ENCODE peak calls at places on chromosomes 2 and 18, in five cellular contexts. One of them, this sample, is unnamed.

GRCh38 chr2:210034087-210034683 is 31.7 kb downstream of the RPE start:
- DNase-seq in stomach: no peak
- DNase-seq in ovary: no peak
- DNase-seq in SK-N-SH: no peak
- DNase-seq in colonic mucosa: no peak
- DNase-seq in this sample: no peak

GRCh38 chr2:112646791-112647720 is 1.3 kb downstream of the SLC20A1 start:
- DNase-seq in stomach: no peak
- DNase-seq in ovary: no peak
- DNase-seq in SK-N-SH: peak; percentile 37
- DNase-seq in colonic mucosa: no peak
- DNase-seq in this sample: no peak

GRCh38 chr2:74602553-74603281 is 45.4 kb downstream of the M1AP start:
- DNase-seq in stomach: no peak
- DNase-seq in ovary: no peak
- DNase-seq in SK-N-SH: no peak
- DNase-seq in colonic mucosa: no peak
- DNase-seq in this sample: no peak

GRCh38 chr18:49565656-49566055 is 3.8 kb downstream of the LIPG start:
- DNase-seq in stomach: peak; percentile 82
- DNase-seq in ovary: no peak
- DNase-seq in SK-N-SH: peak; percentile 65
- DNase-seq in colonic mucosa: no peak
- DNase-seq in this sample: no peak

GRCh38 chr2:128911276-128911675 is 592.6 kb upstream of the HS6ST1 start:
- DNase-seq in stomach: no peak
- DNase-seq in ovary: no peak
- DNase-seq in SK-N-SH: no peak
- DNase-seq in colonic mucosa: no peak
- DNase-seq in this sample: no peak

GRCh38 chr2:215612770-215613169 is 176.9 kb upstream of the FN1 start:
- DNase-seq in stomach: no peak
- DNase-seq in ovary: no peak
- DNase-seq in SK-N-SH: no peak
- DNase-seq in colonic mucosa: no peak
- DNase-seq in this sample: no peak

GRCh38 chr2:25307949-25308557 is 33.7 kb downstream of the DNMT3A start:
- DNase-seq in stomach: no peak
- DNase-seq in ovary: no peak
- DNase-seq in SK-N-SH: no peak
- DNase-seq in colonic mucosa: no peak
- DNase-seq in this sample: no peak

GRCh38 chr2:20652141-20652540 is 1.2 kb upstream of the HS1BP3 start:
- DNase-seq in stomach: no peak
- DNase-seq in ovary: no peak
- DNase-seq in SK-N-SH: no peak
- DNase-seq in colonic mucosa: no peak
- DNase-seq in this sample: peak; percentile 30

GRCh38 chr2:184814428-184814827 is 216.1 kb downstream of the ZNF804A start:
- DNase-seq in stomach: no peak
- DNase-seq in ovary: no peak
- DNase-seq in SK-N-SH: no peak
- DNase-seq in colonic mucosa: no peak
- DNase-seq in this sample: no peak

GRCh38 chr2:57862153-57862552 is 184.5 kb upstream of the VRK2 start:
- DNase-seq in stomach: no peak
- DNase-seq in ovary: no peak
- DNase-seq in SK-N-SH: no peak
- DNase-seq in colonic mucosa: no peak
- DNase-seq in this sample: no peak

GRCh38 chr18:63319383-63320040 is at the start of gene BCL2:
- DNase-seq in stomach: no peak
- DNase-seq in ovary: no peak
- DNase-seq in SK-N-SH: no peak
- DNase-seq in colonic mucosa: peak; percentile 50
- DNase-seq in this sample: peak; percentile 52

GRCh38 chr2:72271766-72272615 is 124.3 kb upstream of the CYP26B1 start:
- DNase-seq in stomach: no peak
- DNase-seq in ovary: peak; percentile 67
- DNase-seq in SK-N-SH: no peak
- DNase-seq in colonic mucosa: peak; percentile 56
- DNase-seq in this sample: no peak

GRCh38 chr2:55916473-55917049 is 7.0 kb downstream of the EFEMP1 start:
- DNase-seq in stomach: no peak
- DNase-seq in ovary: no peak
- DNase-seq in SK-N-SH: no peak
- DNase-seq in colonic mucosa: no peak
- DNase-seq in this sample: no peak

GRCh38 chr2:67572721-67573485 is 175.8 kb downstream of the ETAA1 start:
- DNase-seq in stomach: peak; percentile 26
- DNase-seq in ovary: no peak
- DNase-seq in SK-N-SH: no peak
- DNase-seq in colonic mucosa: peak; percentile 55
- DNase-seq in this sample: no peak

GRCh38 chr2:46157966-46158310 is 139.3 kb upstream of the EPAS1 start:
- DNase-seq in stomach: no peak
- DNase-seq in ovary: no peak
- DNase-seq in SK-N-SH: peak; percentile 71
- DNase-seq in colonic mucosa: no peak
- DNase-seq in this sample: no peak

GRCh38 chr2:69012310-69013122 is 463 bp upstream of the ANTXR1 start:
- DNase-seq in stomach: peak; percentile 54
- DNase-seq in ovary: peak; percentile 89
- DNase-seq in SK-N-SH: peak; percentile 19
- DNase-seq in colonic mucosa: peak; percentile 72
- DNase-seq in this sample: peak; percentile 74

DNA sequence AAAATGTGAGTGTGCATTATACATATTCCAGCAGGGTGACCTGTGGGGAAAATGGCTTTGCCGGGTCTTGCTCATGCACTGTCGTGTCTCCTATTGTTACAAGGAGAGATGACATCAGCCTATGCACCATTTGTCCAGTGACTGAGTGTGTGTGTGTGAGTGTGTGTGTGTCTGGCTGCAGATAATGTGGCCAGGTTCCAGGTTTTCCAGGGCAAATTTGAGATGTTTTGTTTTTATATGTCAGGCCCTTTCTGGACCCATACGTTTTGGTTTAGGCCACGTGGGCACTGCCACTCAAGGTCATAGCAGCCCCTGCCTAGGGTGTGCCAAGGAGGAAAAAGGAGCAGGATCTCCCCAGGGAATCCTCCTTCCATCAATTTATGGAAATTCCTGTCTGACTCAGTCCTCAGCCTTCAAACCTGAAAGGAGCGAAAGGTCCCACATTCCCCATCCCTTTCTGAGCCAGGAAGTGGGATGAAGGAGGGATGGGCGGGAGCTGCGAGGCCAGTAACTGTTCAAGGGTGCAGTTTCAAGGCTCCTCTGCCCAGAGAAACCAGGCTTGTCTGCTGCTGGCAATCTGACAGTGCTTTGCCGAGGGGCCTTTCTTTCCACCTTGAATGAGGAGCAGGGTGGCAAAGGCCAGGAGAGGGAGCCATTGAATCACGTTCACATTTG is 93.0 kb upstream of the SMAD2 start:
- DNase-seq in stomach: peak; percentile 53
- DNase-seq in ovary: peak; percentile 71
- DNase-seq in SK-N-SH: peak; percentile 89
- DNase-seq in colonic mucosa: peak; percentile 62
- DNase-seq in this sample: peak; percentile 36
- TF ChIP-seq CTCF in stomach: peak; percentile 41
- TF ChIP-seq CTCF in ovary: peak; percentile 23
- TF ChIP-seq CTCF in SK-N-SH: peak; percentile 64
- TF ChIP-seq CTCF in colonic mucosa: peak; percentile 26
- TF ChIP-seq CTCF in this sample: peak; percentile 34

GRCh38 chr2:236565225-236565624 is 4.4 kb upstream of the ACKR3 start:
- DNase-seq in stomach: no peak
- DNase-seq in ovary: no peak
- DNase-seq in SK-N-SH: no peak
- DNase-seq in colonic mucosa: no peak
- DNase-seq in this sample: no peak
- H3K4me1 ChIP-seq in stomach: peaks cover 33% of the 10 kb centered on the region
- H3K4me1 ChIP-seq in ovary: peaks cover 2% of the 10 kb centered on the region
- H3K4me1 ChIP-seq in SK-N-SH: no peaks in the 10 kb centered on the region
- H3K4me1 ChIP-seq in colonic mucosa: peaks cover 4% of the 10 kb centered on the region
- H3K4me1 ChIP-seq in this sample: peaks cover 30% of the 10 kb centered on the region

GRCh38 chr2:173076557-173077345 is 1.1 kb downstream of the MAP3K20 start:
- DNase-seq in stomach: peak; percentile 44
- DNase-seq in ovary: peak; percentile 69
- DNase-seq in SK-N-SH: peak; percentile 72
- DNase-seq in colonic mucosa: peak; percentile 49
- DNase-seq in this sample: peak; percentile 68

GRCh38 chr2:173077506-173078177 is 2.0 kb downstream of the MAP3K20 start:
- DNase-seq in stomach: no peak
- DNase-seq in ovary: no peak
- DNase-seq in SK-N-SH: no peak
- DNase-seq in colonic mucosa: no peak
- DNase-seq in this sample: no peak

GRCh38 chr2:173079141-173079540 is 3.5 kb downstream of the MAP3K20 start:
- DNase-seq in stomach: no peak
- DNase-seq in ovary: no peak
- DNase-seq in SK-N-SH: no peak
- DNase-seq in colonic mucosa: no peak
- DNase-seq in this sample: no peak

GRCh38 chr2:173075781-173076556 is at the start of gene MAP3K20:
- DNase-seq in stomach: peak; percentile 73
- DNase-seq in ovary: peak; percentile 88
- DNase-seq in SK-N-SH: peak; percentile 86
- DNase-seq in colonic mucosa: peak; percentile 75
- DNase-seq in this sample: peak; percentile 83

DNA sequence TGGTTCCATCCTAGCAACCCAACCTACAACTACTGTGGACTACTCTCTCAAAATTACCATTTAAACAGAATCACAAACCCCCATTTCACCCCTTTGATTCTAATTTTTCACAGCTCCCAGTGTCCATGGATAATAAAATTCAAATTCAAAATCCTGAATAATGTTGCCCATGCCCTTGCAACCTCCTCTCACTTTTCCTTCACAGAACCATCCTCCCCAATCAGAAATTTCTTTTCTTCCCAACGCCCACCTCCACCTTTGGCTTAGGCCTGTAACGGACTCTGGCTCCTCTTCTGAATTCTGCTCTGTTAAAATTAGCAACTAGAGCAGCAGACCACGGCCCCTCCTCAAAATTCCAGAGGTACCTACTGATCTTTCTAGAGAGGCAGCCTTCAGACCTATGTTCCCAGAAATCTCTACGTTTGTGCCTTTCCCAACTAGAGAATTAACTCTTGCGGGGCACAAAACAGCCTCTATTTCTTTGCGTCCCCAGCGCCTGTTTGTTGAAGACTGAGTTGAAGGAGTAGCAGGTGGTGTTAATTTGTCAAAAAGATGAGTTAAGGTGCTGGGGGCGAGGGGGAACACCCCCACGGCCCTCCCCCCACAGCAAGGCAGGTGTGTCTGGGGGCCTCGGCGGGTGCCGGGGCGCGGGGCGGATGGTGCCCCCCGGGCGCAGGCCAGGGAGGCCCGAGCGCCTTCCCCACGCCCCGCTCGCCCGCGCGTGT is 428 bp upstream of the MAP3K20 start:
- DNase-seq in stomach: no peak
- DNase-seq in ovary: no peak
- DNase-seq in SK-N-SH: no peak
- DNase-seq in colonic mucosa: no peak
- DNase-seq in this sample: no peak
- H3K36me3 ChIP-seq in stomach: no peaks in the 10 kb centered on the region
- H3K36me3 ChIP-seq in ovary: no peaks in the 10 kb centered on the region
- H3K36me3 ChIP-seq in SK-N-SH: no peaks in the 10 kb centered on the region
- H3K36me3 ChIP-seq in colonic mucosa: no peaks in the 10 kb centered on the region
- H3K36me3 ChIP-seq in this sample: no peaks in the 10 kb centered on the region

DNA sequence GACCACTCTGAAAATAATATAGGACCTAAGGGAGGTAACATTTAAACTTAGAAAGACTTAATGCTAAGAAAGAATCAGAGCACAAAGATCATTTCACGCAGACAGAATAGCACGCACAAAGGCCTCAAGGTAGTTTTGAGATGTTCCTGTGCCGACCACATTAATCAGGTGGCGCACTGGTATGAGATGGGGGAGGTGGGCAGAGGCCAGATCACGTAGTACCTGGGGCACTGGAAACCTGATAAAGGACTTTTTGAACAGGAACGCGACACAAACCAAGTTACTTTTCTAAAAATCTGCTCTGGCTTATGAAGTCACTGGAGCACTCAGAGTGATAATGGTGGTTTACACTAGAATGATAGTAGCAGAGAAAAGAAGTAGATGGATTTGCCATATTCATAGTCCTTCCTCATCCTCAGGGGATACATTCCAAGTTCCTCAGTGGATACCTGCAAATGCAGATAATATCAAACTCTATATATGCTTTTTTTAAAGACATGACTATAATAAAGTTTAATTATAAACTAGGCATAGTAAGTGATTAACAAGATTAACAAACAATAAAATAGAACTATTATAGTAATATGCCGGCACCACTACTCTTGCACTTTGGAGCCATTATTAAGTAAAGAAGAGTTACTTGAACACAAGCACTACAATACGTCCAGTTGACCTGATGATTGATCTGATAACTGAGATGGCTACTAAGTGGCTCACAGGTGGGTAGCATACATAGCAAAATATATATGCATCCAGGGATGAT is 42.6 kb upstream of the CDCA7 start:
- DNase-seq in stomach: no peak
- DNase-seq in ovary: no peak
- DNase-seq in SK-N-SH: no peak
- DNase-seq in colonic mucosa: peak; percentile 30
- DNase-seq in this sample: no peak
- TF ChIP-seq CTCF in stomach: no peak
- TF ChIP-seq CTCF in ovary: no peak
- TF ChIP-seq CTCF in SK-N-SH: no peak
- TF ChIP-seq CTCF in colonic mucosa: no peak
- TF ChIP-seq CTCF in this sample: no peak

GRCh38 chr2:36403675-36404230 is 48.2 kb downstream of the CRIM1 start:
- DNase-seq in stomach: no peak
- DNase-seq in ovary: no peak
- DNase-seq in SK-N-SH: no peak
- DNase-seq in colonic mucosa: no peak
- DNase-seq in this sample: no peak
- H3K4me1 ChIP-seq in stomach: no peaks in the 10 kb centered on the region
- H3K4me1 ChIP-seq in ovary: peaks cover 6% of the 10 kb centered on the region
- H3K4me1 ChIP-seq in SK-N-SH: peaks cover 73% of the 10 kb centered on the region
- H3K4me1 ChIP-seq in colonic mucosa: no peaks in the 10 kb centered on the region
- H3K4me1 ChIP-seq in this sample: peaks cover 32% of the 10 kb centered on the region

GRCh38 chr2:171146633-171147032 is 14.1 kb downstream of the TLK1 start:
- DNase-seq in stomach: no peak
- DNase-seq in ovary: no peak
- DNase-seq in SK-N-SH: no peak
- DNase-seq in colonic mucosa: no peak
- DNase-seq in this sample: no peak
- H3K36me3 ChIP-seq in stomach: no peaks in the 10 kb centered on the region
- H3K36me3 ChIP-seq in ovary: no peaks in the 10 kb centered on the region
- H3K36me3 ChIP-seq in SK-N-SH: peaks cover 7% of the 10 kb centered on the region
- H3K36me3 ChIP-seq in colonic mucosa: no peaks in the 10 kb centered on the region
- H3K36me3 ChIP-seq in this sample: no peaks in the 10 kb centered on the region

This sample was measured in lower lobe of right lung.